ENCODE peak calls at places on chromosomes 13 and 19, in eight cellular contexts. P, Z, T, R, W, N, F and S are unnamed samples.

GRCh38 chr13:40149611-40150283 is 494.3 kb downstream of the COG6 start:
- DNase-seq in W (no peak), N (peak), Z (no peak), F (no peak), P (no peak), T (no peak), R (peak), S (peak)

GRCh38 chr13:27455331-27455855 is 5.0 kb upstream of the MTIF3 start:
- DNase-seq in W (peak), T (no peak), F (no peak), Z (no peak), P (peak), R (no peak), N (peak), S (no peak)

GRCh38 chr19:34359954-34360315 is 5.1 kb upstream of the GPI start:
- DNase-seq in F (no peak), W (no peak), R (no peak), T (no peak), P (no peak), Z (no peak), N (no peak), S (no peak)

GRCh38 chr19:50962245-50962644 is 7.1 kb downstream of the KLK6 start:
- DNase-seq in N (no peak), P (no peak), F (no peak), Z (no peak), R (no peak), W (no peak), T (no peak), S (no peak)

GRCh38 chr13:94228781-94229180 is 250.7 kb downstream of the DCT start:
- DNase-seq in F (no peak), W (no peak), N (no peak), P (no peak), Z (no peak), T (no peak), R (peak), S (no peak)

GRCh38 chr13:27321619-27322385 is 51.2 kb downstream of the RASL11A start:
- DNase-seq in N (no peak), R (no peak), W (no peak), P (no peak), F (no peak), T (no peak), Z (no peak), S (no peak)

GRCh38 chr13:22428188-22428828 is 752.5 kb upstream of the SGCG start:
- DNase-seq in R (no peak), W (no peak), N (no peak), T (no peak), F (no peak), Z (no peak), P (no peak), S (no peak)

GRCh38 chr19:46015961-46016425 is 6.9 kb downstream of the PGLYRP1 start:
- DNase-seq in T (no peak), P (peak), Z (no peak), F (peak), N (no peak), W (no peak), R (no peak), S (no peak)

GRCh38 chr19:574658-575526 is 2.5 kb downstream of the BSG start:
- DNase-seq in R (no peak), T (peak), P (no peak), F (peak), Z (no peak), W (no peak), N (peak), S (no peak)

GRCh38 chr13:22655106-22655852 is 525.5 kb upstream of the SGCG start:
- DNase-seq in P (no peak), W (no peak), Z (no peak), F (no peak), R (no peak), N (no peak), T (no peak), S (no peak)

GRCh38 chr19:41872384-41872774 is 4.7 kb upstream of the CD79A start:
- DNase-seq in W (no peak), N (no peak), R (no peak), F (no peak), T (no peak), Z (no peak), P (no peak), S (no peak)

GRCh38 chr13:95185851-95186250 is 115.4 kb downstream of the ABCC4 start:
- DNase-seq in Z (no peak), T (no peak), N (no peak), F (no peak), P (peak), W (peak), R (no peak), S (no peak)

GRCh38 chr19:10408511-10409291 is 5.4 kb upstream of the CDC37 start:
- DNase-seq in P (peak), T (no peak), Z (no peak), N (no peak), W (peak), R (no peak), F (peak), S (no peak)

GRCh38 chr19:765179-765738 is 14.3 kb downstream of the MISP start:
- DNase-seq in Z (no peak), F (no peak), W (no peak), R (no peak), T (no peak), N (no peak), P (no peak), S (no peak)

GRCh38 chr13:73936001-73936400 is 198.2 kb downstream of the KLF12 start:
- DNase-seq in Z (no peak), R (no peak), W (no peak), F (no peak), N (peak), P (no peak), T (no peak), S (no peak)

GRCh38 chr13:113651511-113652403 is 6.2 kb downstream of the ATP4B start:
- DNase-seq in W (no peak), Z (no peak), F (no peak), T (peak), N (no peak), R (no peak), P (no peak), S (no peak)

GRCh38 chr19:52988506-52988905 is 25.2 kb upstream of the ERVV-1 start:
- DNase-seq in F (no peak), N (no peak), P (no peak), R (no peak), Z (no peak), W (no peak), T (no peak), S (no peak)

GRCh38 chr19:18833849-18834643 is 2.3 kb downstream of the UPF1 start:
- DNase-seq in W (no peak), F (no peak), N (peak), R (no peak), Z (no peak), T (no peak), P (no peak), S (no peak)